ENCODE peak calls at places on chromosomes 7 and 10, in six cellular contexts. N is AG04450, K is AG20443, O is NCI-H2171 treated with DMSO at 0.1 percent for 48 hours, G is GM23338, Z is NCI-H510A. D is an unnamed sample.

GRCh38 chr10:71442859-71443570 is 46.3 kb downstream of the CDH23 start:
- DNase-seq in N (no peak), K (no peak), O (no peak), G (no peak), Z (no peak), D (no peak)

GRCh38 chr7:123798527-123799188 is 46.3 kb upstream of the HYAL4 start:
- DNase-seq in N (no peak), K (no peak), O (no peak), G (no peak), Z (no peak), D (no peak)

GRCh38 chr10:75234683-75235374 is 928 bp downstream of the COMTD1 start:
- DNase-seq in N (no peak), K (no peak), O (no peak), G (peak), Z (peak), D (no peak)

GRCh38 chr7:157404845-157405481 is 68.2 kb downstream of the DNAJB6 start:
- DNase-seq in N (peak), K (peak), O (no peak), G (no peak), Z (no peak), D (no peak)

GRCh38 chr7:116713918-116714317 is 41.9 kb downstream of the MET start:
- DNase-seq in N (peak), K (peak), O (no peak), G (no peak), Z (no peak), D (no peak)

GRCh38 chr10:75111367-75111905 is at the start of gene SAMD8:
- DNase-seq in N (peak), K (peak), O (peak), G (peak), Z (peak), D (peak)

GRCh38 chr10:35270100-35270499 is 66.2 kb upstream of the CCNY start:
- DNase-seq in N (no peak), K (no peak), O (no peak), G (no peak), Z (no peak), D (no peak)

GRCh38 chr10:26573674-26574073 is 123.8 kb upstream of the PDSS1 start:
- DNase-seq in N (no peak), K (no peak), O (no peak), G (peak), Z (no peak), D (no peak)

D was measured in ACHN.